ENCODE peak calls at places on chromosomes 2 and 18, in five cellular contexts. M is activated naive CD8-positive, alpha-beta T cell treated with anti-CD3 and anti-CD28 coated beads, Interleukin-2, amount 50 U/mL, for 24 hours; Z is GM12865; A is CD8-positive, alpha-beta T cell; B is NCI-H446 treated with DMSO at 0.1 percent for 48 hours. Y is an unnamed sample.

GRCh38 chr2:64838817-64839216 is 150.4 kb upstream of the SLC1A4 start:
- DNase-seq in M (no peak), Z (no peak), A (no peak), B (no peak), Y (no peak)

GRCh38 chr2:127599211-127599610 is 46.7 kb upstream of the GPR17 start:
- DNase-seq in M (no peak), Z (no peak), A (no peak), B (no peak), Y (no peak)

GRCh38 chr2:70964596-70965386 is 13.6 kb upstream of the ANKRD53 start:
- DNase-seq in M (peak; percentile 89), Z (peak; percentile 82), A (peak; percentile 75), B (no peak), Y (peak; percentile 78)

GRCh38 chr2:9721346-9721745 is 90.5 kb upstream of the YWHAQ start:
- DNase-seq in M (no peak), Z (no peak), A (no peak), B (no peak), Y (no peak)

GRCh38 chr18:70195852-70196434 is 9.5 kb downstream of the RTTN start:
- DNase-seq in M (no peak), Z (peak; percentile 65), A (no peak), B (peak; percentile 2), Y (peak; percentile 7)

GRCh38 chr18:51006948-51007786 is 22.8 kb upstream of the SMAD4 start:
- DNase-seq in M (no peak), Z (no peak), A (no peak), B (no peak), Y (no peak)

GRCh38 chr2:16513626-16514025 is 152.0 kb downstream of the CYRIA start:
- DNase-seq in M (no peak), Z (no peak), A (no peak), B (no peak), Y (no peak)

GRCh38 chr2:64311948-64312621 is 141.9 kb upstream of the LGALSL start:
- DNase-seq in M (no peak), Z (peak; percentile 65), A (no peak), B (peak; percentile 45), Y (no peak)

GRCh38 chr2:143581134-143581533 is 451.9 kb downstream of the ARHGAP15 start:
- DNase-seq in M (no peak), Z (no peak), A (no peak), B (no peak), Y (no peak)

GRCh38 chr2:226184940-226185575 is 614.6 kb downstream of the IRS1 start:
- DNase-seq in M (no peak), Z (no peak), A (no peak), B (peak; percentile 96), Y (no peak)

GRCh38 chr2:227411320-227411989 is 23.7 kb upstream of the SCYGR1 start:
- DNase-seq in M (peak; percentile 60), Z (peak; percentile 91), A (no peak), B (no peak), Y (peak; percentile 49)

GRCh38 chr2:29241341-29241740 is 126.1 kb downstream of the CLIP4 start:
- DNase-seq in M (no peak), Z (no peak), A (no peak), B (no peak), Y (no peak)

GRCh38 chr2:195559431-195559914 is 97.6 kb upstream of the SLC39A10 start:
- DNase-seq in M (peak; percentile 60), Z (peak; percentile 98), A (peak; percentile 62), B (no peak), Y (peak; percentile 90)

GRCh38 chr2:217491271-217491670 is 511.5 kb downstream of the TNS1 start:
- DNase-seq in M (no peak), Z (no peak), A (no peak), B (no peak), Y (no peak)

GRCh38 chr18:77366725-77367641 is 117.3 kb downstream of the GALR1 start:
- DNase-seq in M (no peak), Z (no peak), A (no peak), B (peak; percentile 69), Y (no peak)

GRCh38 chr2:20723543-20723942 is 56.6 kb downstream of the GDF7 start:
- DNase-seq in M (no peak), Z (no peak), A (no peak), B (no peak), Y (no peak)

GRCh38 chr2:234292205-234292954 is 204.5 kb downstream of the ARL4C start:
- DNase-seq in M (no peak), Z (peak; percentile 93), A (peak; percentile 54), B (no peak), Y (peak; percentile 95)

GRCh38 chr2:50849205-50849604 is 182.7 kb downstream of the NRXN1 start:
- DNase-seq in M (no peak), Z (no peak), A (no peak), B (no peak), Y (no peak)

GRCh38 chr2:175282300-175282699 is 100.8 kb upstream of the ATP5MC3 start:
- DNase-seq in M (no peak), Z (peak; percentile 20), A (no peak), B (no peak), Y (peak; percentile 6)

GRCh38 chr2:218360453-218360852 is 3.8 kb downstream of the CATIP start:
- DNase-seq in M (no peak), Z (no peak), A (no peak), B (no peak), Y (no peak)

Y was measured in CD4-positive, alpha-beta memory T cell.